ENCODE peak calls at places on chromosome 7, in four cellular contexts. F is AG09309, P is HCT116, X is cardiac fibroblast. M is an unnamed sample.

GRCh38 chr7:7257899-7258692 is 75.8 kb downstream of the C1GALT1 start:
- DNase-seq in P (no peak), X (no peak), F (no peak), M (no peak)

GRCh38 chr7:148929176-148929575 is 45.1 kb upstream of the EZH2 start:
- DNase-seq in P (no peak), F (no peak), X (no peak), M (no peak)

GRCh38 chr7:25389489-25390106 is 161.3 kb upstream of the NPVF start:
- DNase-seq in P (peak; percentile 31), F (no peak), X (peak; percentile 67), M (peak; percentile 49)

GRCh38 chr7:5824297-5824610 is 42.8 kb upstream of the RNF216 start:
- DNase-seq in F (no peak), X (no peak), P (no peak), M (no peak)

GRCh38 chr7:113100091-113100723 is 13.6 kb upstream of the GPR85 start:
- DNase-seq in P (no peak), F (no peak), X (peak; percentile 49), M (peak; percentile 79)

GRCh38 chr7:139774376-139774775 is 3.4 kb downstream of the HIPK2 start:
- DNase-seq in F (peak; percentile 55), P (no peak), X (peak; percentile 92), M (no peak)

GRCh38 chr7:18679261-18679660 is 183.7 kb downstream of the HDAC9 start:
- DNase-seq in F (no peak), X (no peak), P (no peak), M (no peak)

GRCh38 chr7:44914992-44915607 is 29.8 kb upstream of the PURB start:
- DNase-seq in P (no peak), X (no peak), F (no peak), M (no peak)

GRCh38 chr7:29196971-29197370 is 2.4 kb downstream of the CHN2 start:
- DNase-seq in P (no peak), X (no peak), F (no peak), M (no peak)

GRCh38 chr7:94375167-94375566 is 19.5 kb upstream of the COL1A2 start:
- DNase-seq in P (no peak), X (peak; percentile 98), F (peak; percentile 96), M (no peak)

GRCh38 chr7:47573758-47574472 is 8.0 kb downstream of the TNS3 start:
- DNase-seq in F (peak; percentile 92), X (peak; percentile 73), P (no peak), M (peak; percentile 81)

GRCh38 chr7:2775376-2775775 is 68.7 kb downstream of the GNA12 start:
- DNase-seq in F (no peak), P (no peak), X (no peak), M (no peak)

GRCh38 chr7:135811513-135811912 is 62.9 kb upstream of the FAM180A start:
- DNase-seq in F (no peak), P (no peak), X (peak; percentile 31), M (no peak)

GRCh38 chr7:122199171-122199570 is 55.1 kb upstream of the AASS start:
- DNase-seq in X (peak; percentile 24), P (no peak), F (no peak), M (no peak)

GRCh38 chr7:77157446-77157845 is 35.0 kb downstream of the CCDC146 start:
- DNase-seq in X (peak; percentile 31), P (no peak), F (no peak), M (no peak)

GRCh38 chr7:157400171-157400860 is 63.5 kb downstream of the DNAJB6 start:
- DNase-seq in F (no peak), X (no peak), P (no peak), M (no peak)

GRCh38 chr7:35729966-35730345 is 35.0 kb upstream of the HERPUD2 start:
- DNase-seq in F (no peak), P (no peak), X (no peak), M (no peak)

GRCh38 chr7:127585044-127585953 is at the start of gene GCC1:
- DNase-seq in F (peak; percentile 44), X (peak; percentile 89), P (peak; percentile 82), M (peak; percentile 93)

GRCh38 chr7:127584648-127585043 is 750 bp downstream of the GCC1 start:
- DNase-seq in F (no peak), P (no peak), X (no peak), M (no peak)

GRCh38 chr7:127588019-127588696 is at the start of gene ARF5:
- DNase-seq in P (peak; percentile 49), F (peak; percentile 24), X (peak; percentile 76), M (peak; percentile 89)

GRCh38 chr7:127587663-127588018 is 570 bp upstream of the ARF5 start:
- DNase-seq in X (no peak), P (no peak), F (no peak), M (no peak)

DNA sequence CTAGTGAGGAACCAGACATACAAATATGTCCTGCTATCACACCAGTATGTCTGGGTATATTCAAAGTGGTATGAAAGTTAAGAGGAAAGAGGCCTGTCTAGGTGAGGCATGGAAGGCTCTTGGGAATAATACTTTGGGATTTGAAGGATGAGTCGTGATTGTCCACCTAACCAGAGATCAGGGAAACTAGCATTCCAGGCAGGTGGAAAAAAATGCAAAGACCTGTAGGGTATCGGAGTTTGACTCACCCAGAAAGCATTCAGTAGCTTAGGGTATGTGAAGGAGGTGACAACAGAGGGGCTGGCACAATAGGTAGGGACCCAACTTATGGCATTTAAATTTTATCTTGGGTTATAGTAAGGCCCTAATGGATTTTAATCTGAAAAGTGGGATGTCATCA is 950 bp upstream of the GCC1 start:
- DNase-seq in F (no peak), P (no peak), X (no peak), M (no peak)
- H3K4me3 ChIP-seq in F (no peak overlapping the region), P (no peak overlapping the region), X (no peak overlapping the region), M (no peak overlapping the region)

DNA sequence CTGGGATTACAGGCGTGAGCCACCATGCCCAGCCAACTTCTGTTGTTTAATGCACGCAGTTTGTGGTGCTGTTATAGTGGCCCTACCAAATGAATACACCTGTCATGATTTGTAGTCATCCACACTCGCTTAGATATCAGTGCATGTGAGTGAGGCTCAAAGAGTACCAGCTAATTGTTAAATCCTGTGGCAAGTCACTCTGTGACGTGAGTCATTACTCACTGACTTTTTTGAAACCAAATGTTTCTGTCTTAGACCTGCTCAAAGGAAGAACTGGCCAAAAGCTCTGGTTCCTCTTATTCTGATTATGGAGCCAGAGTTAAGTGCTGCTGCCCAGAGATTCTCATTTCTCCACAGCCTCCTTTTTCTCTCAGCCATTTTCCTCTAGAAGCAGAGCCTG is 109.4 kb downstream of the PRKAG2 start:
- DNase-seq in X (no peak), P (no peak), F (no peak), M (no peak)
- TF ChIP-seq CTCF in X (no peak), P (no peak), F (no peak), M (no peak)

GRCh38 chr7:37352251-37352650 is 96.4 kb downstream of the ELMO1 start:
- DNase-seq in X (no peak), P (no peak), F (no peak), M (no peak)

GRCh38 chr7:37357277-37357996 is 91.2 kb downstream of the ELMO1 start:
- DNase-seq in P (no peak), F (no peak), X (no peak), M (no peak)

GRCh38 chr7:37352974-37353948 is 95.4 kb downstream of the ELMO1 start:
- DNase-seq in F (no peak), X (no peak), P (peak; percentile 15), M (no peak)

GRCh38 chr7:37354661-37355131 is 94.0 kb downstream of the ELMO1 start:
- DNase-seq in X (peak; percentile 19), P (no peak), F (no peak), M (peak; percentile 68)

DNA sequence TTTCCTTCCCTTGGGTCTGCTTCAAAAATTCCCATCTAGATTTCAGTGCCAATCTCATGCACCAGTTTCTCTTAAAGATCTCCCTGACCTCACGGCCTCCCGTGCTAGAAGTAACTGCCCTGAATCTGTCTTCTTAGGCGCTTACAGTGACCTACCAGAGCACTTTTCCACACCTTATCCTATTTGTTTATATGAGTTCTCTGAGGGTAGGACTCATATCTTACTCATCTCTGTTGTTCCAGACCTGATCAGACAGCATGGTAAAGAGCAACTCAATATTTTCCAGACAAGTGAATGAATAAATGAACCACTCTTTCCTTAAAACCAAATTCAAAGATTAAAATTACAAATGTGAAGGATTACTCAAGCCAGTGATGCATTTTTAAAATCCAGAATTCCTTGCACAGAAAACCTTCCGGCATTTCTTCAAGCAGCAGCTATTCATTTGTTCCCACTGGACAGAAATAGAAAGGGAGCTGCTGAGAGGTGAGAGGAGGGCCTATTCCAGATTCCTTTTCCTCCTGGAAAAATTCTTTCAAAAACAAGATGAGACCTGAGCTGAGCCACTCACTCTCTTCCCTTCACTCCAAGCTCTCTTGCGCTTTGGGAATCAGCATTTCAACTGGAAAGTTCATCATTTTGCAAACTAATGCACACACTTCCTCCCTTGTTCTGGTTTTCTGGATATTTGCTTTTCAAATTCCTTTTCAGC is 94.6 kb downstream of the ELMO1 start:
- DNase-seq in P (no peak), F (no peak), X (no peak), M (no peak)
- H3K4me3 ChIP-seq in P (no peak overlapping the region), F (no peak overlapping the region), X (no peak overlapping the region), M (no peak overlapping the region)

GRCh38 chr7:75738975-75739795 is 444 bp upstream of the HIP1 start:
- DNase-seq in X (peak; percentile 98), P (peak; percentile 95), F (peak; percentile 94), M (peak; percentile 99)
- TF ChIP-seq CTCF in X (no peak), P (no peak), F (no peak), M (no peak)

GRCh38 chr7:109821156-109821555 is 1251.5 kb downstream of the DNAJB9 start:
- DNase-seq in P (no peak), X (no peak), F (no peak), M (no peak)
- H3K4me3 ChIP-seq in P (no peak overlapping the region), X (no peak overlapping the region), F (no peak overlapping the region), M (no peak overlapping the region)

GRCh38 chr7:31648288-31648687 is 38.7 kb upstream of the PPP1R17 start:
- DNase-seq in X (peak; percentile 10), P (no peak), F (no peak), M (no peak)
- TF ChIP-seq CTCF in X (no peak), P (peak; percentile 22), F (no peak), M (peak; percentile 34)

GRCh38 chr7:24227068-24227467 is 56.9 kb upstream of the NPY start:
- DNase-seq in X (no peak), P (no peak), F (no peak), M (no peak)
- H3K4me3 ChIP-seq in X (no peak overlapping the region), P (no peak overlapping the region), F (no peak overlapping the region), M (no peak overlapping the region)